ENCODE peak calls at places on chromosomes 7 and 10, in nine cellular contexts. R, F, E, T, C, I, U, J and X are unnamed samples. For H3K9me3 and H3K4me1, the result is how much of the 10 kb centered on the place peaks cover.

GRCh38 chr7:97187067-97187466 is 69.6 kb downstream of the SDHAF3 start:
- DNase-seq in C (peak), J (no peak), E (no peak), T (no peak), R (no peak), U (no peak), I (no peak), F (no peak), X (no peak)

GRCh38 chr7:47453093-47454056 is 128.5 kb downstream of the TNS3 start:
- DNase-seq in R (no peak), I (no peak), C (peak), T (no peak), F (peak), E (peak), J (peak), U (peak), X (peak)

GRCh38 chr7:106679153-106679931 is 18.4 kb upstream of the CCDC71L start:
- DNase-seq in E (no peak), F (no peak), I (no peak), R (no peak), T (no peak), U (no peak), C (peak), J (peak), X (no peak)

GRCh38 chr7:93147358-93147757 is 827 bp downstream of the SAMD9L start:
- DNase-seq in I (peak), T (no peak), F (no peak), J (peak), E (peak), C (peak), U (no peak), R (no peak), X (no peak)

GRCh38 chr10:42990016-42990720 is 86.7 kb upstream of the RET start:
- DNase-seq in J (peak), I (no peak), T (no peak), C (no peak), R (no peak), E (no peak), F (peak), U (peak), X (no peak)

GRCh38 chr7:604884-605531 is 85.4 kb upstream of the PDGFA start:
- DNase-seq in C (no peak), E (no peak), I (no peak), U (no peak), T (no peak), F (peak), J (no peak), R (no peak), X (no peak)

GRCh38 chr7:100547872-100548271 is 8.9 kb downstream of the AGFG2 start:
- DNase-seq in F (no peak), I (peak), T (no peak), C (no peak), U (no peak), E (no peak), R (no peak), J (no peak), X (no peak)

GRCh38 chr7:144812379-144813283 is 23.2 kb downstream of the TPK1 start:
- DNase-seq in T (no peak), J (no peak), F (no peak), C (no peak), R (no peak), E (no peak), U (no peak), I (peak), X (no peak)

GRCh38 chr7:122310119-122311021 is 5.8 kb upstream of the FEZF1 start:
- DNase-seq in E (no peak), R (no peak), C (no peak), F (no peak), I (no peak), T (no peak), J (peak), U (no peak), X (no peak)

GRCh38 chr10:24603333-24603732 is 120.4 kb downstream of the ARHGAP21 start:
- DNase-seq in U (no peak), R (no peak), E (no peak), F (no peak), T (no peak), J (no peak), C (peak), I (no peak), X (no peak)

GRCh38 chr10:53833908-53834307 is 967.1 kb downstream of the PCDH15 start:
- DNase-seq in T (no peak), E (no peak), R (no peak), C (no peak), F (no peak), J (no peak), U (no peak), I (no peak), X (no peak)

GRCh38 chr10:6647811-6648526 is 67.9 kb upstream of the PRKCQ start:
- DNase-seq in F (no peak), R (peak), U (peak), J (peak), C (peak), I (peak), E (no peak), T (peak), X (no peak)

GRCh38 chr10:48473704-48474103 is 131.2 kb downstream of the ARHGAP22 start:
- DNase-seq in F (no peak), E (no peak), J (no peak), T (no peak), C (no peak), R (no peak), I (no peak), U (no peak), X (peak)

GRCh38 chr10:79230563-79231249 is 116.6 kb upstream of the PPIF start:
- DNase-seq in U (no peak), F (no peak), R (no peak), E (no peak), C (no peak), J (no peak), I (no peak), T (no peak), X (no peak)

GRCh38 chr7:134870781-134871180 is 91.3 kb downstream of the CALD1 start:
- DNase-seq in T (no peak), E (no peak), I (no peak), J (no peak), U (no peak), R (no peak), C (no peak), F (no peak), X (no peak)

GRCh38 chr10:106705576-106706526 is 458.7 kb downstream of the SORCS1 start:
- DNase-seq in I (peak), T (peak), R (no peak), U (no peak), C (peak), F (no peak), E (peak), J (peak), X (no peak)

DNA sequence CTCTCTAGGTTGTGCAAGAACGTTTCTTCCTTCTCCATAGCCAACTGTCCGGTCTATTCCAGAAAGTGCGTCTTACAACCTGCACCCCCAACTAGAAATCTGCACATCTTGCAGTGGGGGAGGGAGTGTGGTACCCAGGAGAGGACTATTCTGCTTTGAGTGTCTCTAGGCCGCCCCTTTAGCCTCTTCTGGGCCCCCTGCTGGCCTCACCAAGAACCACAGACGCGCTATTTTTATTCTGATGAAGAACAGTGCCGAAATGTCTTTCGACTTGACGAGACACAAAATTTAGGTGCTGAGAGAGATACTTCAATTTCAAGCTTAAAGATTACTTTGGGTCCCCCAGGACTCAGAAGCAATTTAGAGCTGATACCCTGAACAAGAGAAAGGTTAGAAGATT is 1.0 kb downstream of the CNPY1 start:
- DNase-seq in E (no peak), J (no peak), R (no peak), U (no peak), I (no peak), F (no peak), C (no peak), T (no peak), X (no peak)
- TF ChIP-seq CTCF in E (no peak), J (no peak), R (no peak), U (no peak), I (peak), F (no peak), C (peak), T (peak), X (no peak)

GRCh38 chr7:117675519-117676137 is 195.8 kb downstream of the CFTR start:
- DNase-seq in C (no peak), F (no peak), R (no peak), E (no peak), J (no peak), I (no peak), U (no peak), T (no peak), X (no peak)

GRCh38 chr7:117673839-117674238 is 194.0 kb downstream of the CFTR start:
- DNase-seq in F (no peak), E (no peak), C (peak), I (peak), J (peak), R (no peak), T (peak), U (no peak), X (no peak)

GRCh38 chr7:117674617-117675016 is 194.8 kb downstream of the CFTR start:
- DNase-seq in U (no peak), T (peak), J (no peak), I (no peak), E (no peak), R (no peak), F (no peak), C (no peak), X (no peak)

GRCh38 chr7:117672433-117672832 is 192.6 kb downstream of the CFTR start:
- DNase-seq in E (no peak), C (peak), J (no peak), U (no peak), I (no peak), R (no peak), T (peak), F (no peak), X (no peak)

DNA sequence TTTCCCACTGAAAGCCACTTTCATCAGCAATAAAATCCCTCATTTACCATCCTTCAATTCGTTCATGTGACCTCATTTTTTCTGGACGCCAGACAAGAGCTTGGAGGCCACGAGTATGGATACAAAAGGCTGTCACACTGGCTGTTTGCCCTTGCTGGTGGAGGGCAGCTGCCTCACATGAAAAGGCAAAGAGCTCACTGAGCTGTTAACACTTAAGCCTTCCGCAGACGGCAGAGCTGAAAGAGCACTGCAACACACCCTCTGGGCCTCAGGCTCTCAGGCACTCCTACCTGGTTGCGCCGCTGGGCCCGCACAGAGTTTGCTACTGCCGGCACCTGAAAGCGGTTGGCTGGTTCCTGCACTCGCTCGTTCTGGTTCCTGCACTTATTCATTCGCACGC is 193.5 kb downstream of the CFTR start:
- DNase-seq in J (peak), T (peak), R (no peak), F (peak), E (peak), I (no peak), C (no peak), U (no peak), X (no peak)
- H3K9me3 ChIP-seq in J (under half), T (under half), R (under half), F (under half), E (under half), I (under half), C (under half), U (under half), X (under half)

GRCh38 chr10:103890194-103890658 is 27.8 kb downstream of the STN1 start:
- DNase-seq in R (no peak), F (peak), C (peak), I (no peak), T (peak), U (no peak), J (peak), E (peak), X (no peak)
- H3K4me1 ChIP-seq in R (under half), F (under half), C (half or more), I (under half), T (under half), U (under half), J (under half), E (half or more), X (under half)

DNA sequence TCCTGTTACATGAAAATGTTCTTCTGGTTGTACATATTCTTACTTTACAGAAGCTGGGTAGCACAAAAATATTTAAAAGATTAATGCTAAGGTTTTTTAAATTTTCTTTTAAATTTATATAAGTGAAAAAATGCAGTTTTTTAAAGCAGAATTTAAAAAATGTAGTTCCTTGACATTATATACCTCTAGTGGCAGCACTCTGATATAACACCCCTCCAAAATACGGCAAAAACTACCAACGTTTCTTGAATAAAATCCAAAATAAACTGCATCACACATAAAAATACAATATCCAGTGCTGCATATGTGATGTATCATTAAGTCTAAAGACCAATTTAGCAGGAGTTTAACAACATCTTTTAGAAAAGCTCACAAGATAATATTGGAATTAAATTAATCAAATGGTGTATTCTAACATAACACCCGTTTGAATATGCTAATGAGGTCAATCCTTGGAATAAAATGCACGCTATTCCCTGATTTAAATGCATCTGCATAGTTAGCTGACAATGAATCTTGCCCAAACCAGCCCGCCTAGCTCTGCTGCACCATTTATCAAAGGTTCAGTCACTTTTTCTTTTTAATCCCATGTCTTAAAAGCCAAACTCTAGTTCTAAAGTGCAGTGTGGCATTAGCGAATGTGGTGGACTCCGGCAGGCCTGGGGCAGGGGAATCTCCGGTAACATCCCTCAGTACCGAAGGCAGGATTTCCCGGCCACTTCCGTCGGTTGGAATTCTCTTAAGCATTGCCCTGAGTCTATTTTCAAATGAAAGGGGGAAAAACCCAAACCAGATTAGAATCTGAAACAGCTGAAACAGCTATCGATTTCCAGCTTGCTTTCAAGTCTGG is 1.2 kb downstream of the TCERG1L start:
- DNase-seq in I (no peak), F (no peak), T (no peak), J (no peak), C (peak), E (no peak), U (no peak), R (no peak), X (no peak)
- TF ChIP-seq CTCF in I (peak), F (no peak), T (peak), J (peak), C (peak), E (peak), U (peak), R (no peak), X (peak)

DNA sequence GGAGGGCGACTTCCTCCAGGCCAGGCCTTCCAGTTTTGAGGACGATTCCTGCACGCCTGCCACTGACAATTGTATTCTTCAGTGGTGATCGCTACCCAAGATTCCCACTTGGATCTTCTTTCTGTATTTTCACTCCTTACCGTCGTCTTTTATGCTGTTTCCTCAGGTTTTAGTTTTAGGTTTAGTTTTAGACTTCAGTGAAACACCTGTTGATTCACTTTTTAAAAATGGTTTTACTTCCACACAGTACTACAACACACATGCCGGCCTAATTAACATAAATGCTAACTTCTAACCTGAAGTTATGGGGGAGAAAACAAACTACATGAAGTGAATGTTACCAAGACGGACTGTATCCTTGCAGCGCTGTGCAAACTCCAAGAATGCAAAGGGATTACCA is 530.6 kb upstream of the MGMT start:
- DNase-seq in J (no peak), E (no peak), R (no peak), F (no peak), U (no peak), T (no peak), I (no peak), C (no peak), X (no peak)
- H3K9me3 ChIP-seq in J (under half), E (under half), R (under half), F (under half), U (under half), T (under half), I (under half), C (under half), X (under half)

GRCh38 chr10:8063128-8063908 is 8.8 kb downstream of the GATA3 start:
- DNase-seq in I (no peak), C (no peak), R (no peak), T (no peak), F (no peak), E (no peak), U (no peak), J (no peak), X (no peak)

GRCh38 chr10:8064436-8064835 is 9.9 kb downstream of the GATA3 start:
- DNase-seq in U (no peak), J (no peak), C (no peak), E (no peak), T (no peak), I (no peak), F (no peak), R (no peak), X (no peak)

GRCh38 chr10:8065651-8066050 is 11.2 kb downstream of the GATA3 start:
- DNase-seq in C (no peak), E (no peak), T (no peak), R (no peak), U (no peak), F (no peak), I (no peak), J (no peak), X (no peak)

GRCh38 chr10:8066146-8066545 is 11.7 kb downstream of the GATA3 start:
- DNase-seq in C (no peak), J (no peak), F (no peak), T (no peak), I (no peak), U (no peak), R (no peak), E (no peak), X (no peak)

GRCh38 chr10:8063935-8064334 is 9.4 kb downstream of the GATA3 start:
- DNase-seq in E (no peak), I (no peak), J (no peak), C (no peak), F (no peak), T (no peak), U (peak), R (no peak), X (no peak)
- H3K4me1 ChIP-seq in E (under half), I (under half), J (under half), C (under half), F (under half), T (under half), U (under half), R (half or more), X (under half)